ENCODE peak calls at places on chromosomes 1 and 21, in ten cellular contexts. X is left ventricle myocardium inferior, F is pancreas, G is lower lobe of right lung, J is cardiac muscle cell, P is PC-3, O is heart right ventricle, R is keratinocyte, K is fibroblast of lung, N is transverse colon. M is an unnamed sample.

GRCh38 chr1:185696419-185697150 is 37.6 kb upstream of the HMCN1 start:
- DNase-seq in X (no peak), F (no peak), G (no peak), J (no peak), P (peak; percentile 77), O (no peak), R (no peak), K (no peak), N (no peak), M (no peak)

GRCh38 chr1:246923482-246923881 is 8.3 kb downstream of the AHCTF1 start:
- DNase-seq in X (no peak), F (no peak), G (no peak), J (no peak), P (no peak), O (no peak), R (no peak), K (no peak), N (no peak), M (no peak)

GRCh38 chr1:66207484-66207883 is 326.5 kb upstream of the SGIP1 start:
- DNase-seq in X (no peak), F (no peak), G (no peak), J (peak; percentile 41), P (peak; percentile 36), O (no peak), R (no peak), K (peak; percentile 58), N (no peak), M (no peak)

GRCh38 chr1:109214695-109215623 is 1.2 kb downstream of the SARS1 start:
- DNase-seq in X (no peak), F (no peak), G (no peak), J (peak; percentile 91), P (peak; percentile 54), O (no peak), R (no peak), K (peak; percentile 96), N (peak; percentile 59), M (no peak)

GRCh38 chr1:91596474-91596873 is 95.8 kb downstream of the CDC7 start:
- DNase-seq in X (no peak), F (no peak), G (no peak), J (peak; percentile 63), P (peak; percentile 27), O (no peak), R (no peak), K (peak; percentile 61), N (no peak), M (no peak)

GRCh38 chr1:2596530-2597333 is 10.2 kb downstream of the PRXL2B start:
- DNase-seq in X (no peak), F (peak; percentile 43), G (no peak), J (no peak), P (no peak), O (peak; percentile 8), R (no peak), K (no peak), N (no peak), M (no peak)

GRCh38 chr1:76500111-76500510 is 367.2 kb upstream of the ST6GALNAC5 start:
- DNase-seq in X (no peak), F (no peak), G (no peak), J (no peak), P (no peak), O (no peak), R (no peak), K (peak; percentile 9), N (no peak), M (no peak)

GRCh38 chr1:33866286-33866685 is 2.4 kb downstream of the HMGB4 start:
- DNase-seq in X (no peak), F (no peak), G (no peak), J (peak; percentile 9), P (no peak), O (no peak), R (no peak), K (no peak), N (no peak), M (no peak)

GRCh38 chr1:113369040-113369439 is 21.3 kb upstream of the MAGI3 start:
- DNase-seq in X (no peak), F (no peak), G (no peak), J (no peak), P (no peak), O (no peak), R (no peak), K (no peak), N (no peak), M (no peak)

GRCh38 chr1:47438321-47439150 is 692 bp downstream of the FOXD2 start:
- DNase-seq in X (peak; percentile 26), F (peak; percentile 75), G (peak; percentile 53), J (no peak), P (no peak), O (no peak), R (no peak), K (no peak), N (peak; percentile 41), M (no peak)

GRCh38 chr1:200150721-200151120 is 123.2 kb downstream of the NR5A2 start:
- DNase-seq in X (no peak), F (no peak), G (peak; percentile 52), J (peak; percentile 52), P (peak; percentile 99), O (no peak), R (no peak), K (peak; percentile 65), N (no peak), M (no peak)

GRCh38 chr1:41626616-41627375 is 142.3 kb upstream of the EDN2 start:
- DNase-seq in X (no peak), F (no peak), G (no peak), J (no peak), P (peak; percentile 77), O (no peak), R (peak; percentile 48), K (no peak), N (no peak), M (no peak)

GRCh38 chr1:244174922-244175521 is 123.9 kb downstream of the ZBTB18 start:
- DNase-seq in X (no peak), F (no peak), G (no peak), J (no peak), P (no peak), O (no peak), R (no peak), K (no peak), N (no peak), M (no peak)

GRCh38 chr1:244173765-244174164 is 122.7 kb downstream of the ZBTB18 start:
- DNase-seq in X (no peak), F (no peak), G (no peak), J (no peak), P (no peak), O (no peak), R (no peak), K (no peak), N (no peak), M (no peak)

GRCh38 chr1:244176201-244176600 is 125.1 kb downstream of the ZBTB18 start:
- DNase-seq in X (no peak), F (no peak), G (no peak), J (no peak), P (no peak), O (no peak), R (no peak), K (no peak), N (no peak), M (no peak)

GRCh38 chr1:244171241-244171985 is 120.3 kb downstream of the ZBTB18 start:
- DNase-seq in X (no peak), F (no peak), G (no peak), J (no peak), P (no peak), O (no peak), R (no peak), K (no peak), N (no peak), M (no peak)

DNA sequence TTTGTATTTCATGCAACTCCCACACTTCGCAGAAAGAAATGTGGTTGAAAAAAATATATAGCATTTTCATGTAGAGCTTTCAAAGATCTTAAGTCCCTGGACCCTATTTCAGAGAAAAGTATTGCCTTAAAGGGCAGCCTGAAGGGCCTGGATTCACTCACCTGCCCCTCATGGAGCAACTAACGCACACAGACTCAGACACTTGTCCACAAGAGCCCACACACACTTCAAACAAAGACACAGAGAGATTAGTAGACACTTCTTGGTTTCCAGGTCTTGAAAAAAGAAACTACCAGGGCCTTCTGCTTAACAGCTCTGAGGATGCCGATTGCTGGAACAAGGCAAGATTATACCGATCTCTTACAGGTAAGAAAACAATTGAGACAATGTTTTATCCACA is 122.2 kb downstream of the ZBTB18 start:
- DNase-seq in X (no peak), F (no peak), G (no peak), J (no peak), P (no peak), O (no peak), R (no peak), K (no peak), N (no peak), M (no peak)
- H3K4me1 ChIP-seq in X (peaks cover 7% of the 10 kb centered on the region), F (no peaks in the 10 kb centered on the region), G (no peaks in the 10 kb centered on the region), J (peaks cover 18% of the 10 kb centered on the region), P (peaks cover 11% of the 10 kb centered on the region), O (no peaks in the 10 kb centered on the region), R (no peaks in the 10 kb centered on the region), K (no peaks in the 10 kb centered on the region), N (no peaks in the 10 kb centered on the region), M (no peaks in the 10 kb centered on the region)

DNA sequence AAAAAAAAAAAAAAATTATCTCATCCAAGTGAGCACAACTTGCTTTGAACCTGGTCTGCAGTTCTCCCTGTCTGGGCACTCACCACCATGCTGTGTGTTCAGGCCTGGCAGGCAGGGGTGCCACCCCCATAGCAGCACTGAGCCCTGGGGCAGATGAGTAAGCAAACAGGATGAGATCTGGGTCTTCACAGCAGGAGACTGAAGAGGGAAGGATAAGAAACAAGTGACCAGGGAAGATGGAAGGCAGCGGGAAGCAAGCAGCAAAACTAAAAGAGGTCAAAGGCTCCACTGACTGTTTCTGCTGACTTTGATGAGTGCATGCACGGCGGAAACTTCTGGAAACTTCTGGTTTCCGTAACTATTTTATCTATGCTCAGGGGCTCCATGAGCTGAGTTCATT is 133.5 kb upstream of the SOD1 start:
- DNase-seq in X (no peak), F (no peak), G (no peak), J (no peak), P (peak; percentile 47), O (no peak), R (no peak), K (no peak), N (no peak), M (no peak)
- H3K9me3 ChIP-seq in X (no peaks in the 10 kb centered on the region), F (no peaks in the 10 kb centered on the region), G (no peaks in the 10 kb centered on the region), J (no peaks in the 10 kb centered on the region), P (no peaks in the 10 kb centered on the region), O (no peaks in the 10 kb centered on the region), R (no peaks in the 10 kb centered on the region), K (no peaks in the 10 kb centered on the region), N (no peaks in the 10 kb centered on the region), M (no peaks in the 10 kb centered on the region)

DNA sequence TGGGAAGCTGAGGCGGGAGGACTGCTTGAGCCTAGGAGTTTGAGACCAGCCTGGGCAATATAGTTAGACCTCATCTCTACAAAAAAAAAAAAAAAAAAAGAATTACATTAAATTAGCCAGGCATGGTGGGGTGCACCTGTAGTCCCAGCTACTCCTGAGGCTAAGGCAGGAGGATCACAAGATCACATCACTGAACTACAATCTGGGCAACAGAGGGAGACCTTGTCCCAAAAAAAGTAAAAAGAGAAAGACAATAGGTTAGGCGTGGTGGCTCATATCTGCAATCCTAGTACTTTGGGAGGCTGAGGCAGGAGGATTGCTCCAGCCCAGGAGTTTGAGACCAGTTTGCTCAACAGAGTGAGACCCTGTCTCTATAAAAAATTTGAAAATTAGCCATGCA is 130.3 kb downstream of the TIAM1 start:
- DNase-seq in X (no peak), F (no peak), G (no peak), J (no peak), P (peak; percentile 46), O (no peak), R (no peak), K (no peak), N (no peak), M (no peak)
- TF ChIP-seq CTCF in X (no peak), F (no peak), G (no peak), J (no peak), P (no peak), O (no peak), R (peak; percentile 12), K (no peak), N (no peak), M (no peak)

GRCh38 chr1:164644268-164644667 is 85.3 kb downstream of the PBX1 start:
- DNase-seq in X (no peak), F (no peak), G (no peak), J (no peak), P (no peak), O (no peak), R (no peak), K (no peak), N (no peak), M (no peak)
- H3K4me1 ChIP-seq in X (peaks cover 93% of the 10 kb centered on the region), F (peaks cover 54% of the 10 kb centered on the region), G (peaks cover 49% of the 10 kb centered on the region), J (peaks cover 39% of the 10 kb centered on the region), P (peaks cover 31% of the 10 kb centered on the region), O (peaks cover 64% of the 10 kb centered on the region), R (peaks cover 11% of the 10 kb centered on the region), K (peaks cover 6% of the 10 kb centered on the region), N (peaks cover 31% of the 10 kb centered on the region), M (peaks cover 21% of the 10 kb centered on the region)